ENCODE peak calls at places on chromosomes 4 and X, in nine cellular contexts. J, O, T, Q, R, C, D, M and Z are unnamed samples. For H3K36me3, the result is how much of the 10 kb centered on the place peaks cover.

GRCh38 chrX:122517781-122518180 is 666.3 kb upstream of the GRIA3 start:
- DNase-seq in J (no peak), O (no peak), T (no peak), Q (no peak), R (no peak), C (no peak), D (peak), M (no peak), Z (no peak)

GRCh38 chrX:107204063-107204605 is 2.1 kb downstream of the NUP62CL start:
- DNase-seq in J (no peak), O (peak), T (no peak), Q (no peak), R (no peak), C (no peak), D (no peak), M (no peak), Z (no peak)

GRCh38 chr4:183082053-183082452 is 17.0 kb upstream of the WWC2 start:
- DNase-seq in J (no peak), O (no peak), T (no peak), Q (no peak), R (no peak), C (no peak), D (no peak), M (no peak), Z (no peak)

GRCh38 chr4:169184236-169184635 is 86.5 kb downstream of the SH3RF1 start:
- DNase-seq in J (no peak), O (no peak), T (no peak), Q (no peak), R (no peak), C (no peak), D (peak), M (no peak), Z (peak)

GRCh38 chr4:124409044-124409443 is 303.5 kb downstream of the ANKRD50 start:
- DNase-seq in J (no peak), O (no peak), T (no peak), Q (no peak), R (no peak), C (no peak), D (peak), M (no peak), Z (no peak)

GRCh38 chr4:105923507-105924238 is 28.4 kb downstream of the NPNT start:
- DNase-seq in J (no peak), O (no peak), T (peak), Q (no peak), R (no peak), C (no peak), D (peak), M (no peak), Z (no peak)

GRCh38 chr4:139909036-139909435 is 243.4 kb downstream of the MGST2 start:
- DNase-seq in J (no peak), O (no peak), T (no peak), Q (no peak), R (no peak), C (no peak), D (no peak), M (no peak), Z (no peak)

GRCh38 chrX:37509349-37509748 is 62.1 kb upstream of the LANCL3 start:
- DNase-seq in J (no peak), O (no peak), T (no peak), Q (no peak), R (no peak), C (no peak), D (peak), M (peak), Z (no peak)

GRCh38 chr4:22962186-22962786 is 269.5 kb downstream of the GBA3 start:
- DNase-seq in J (no peak), O (peak), T (no peak), Q (no peak), R (no peak), C (no peak), D (peak), M (peak), Z (no peak)

GRCh38 chrX:123361371-123361770 is 177.3 kb downstream of the GRIA3 start:
- DNase-seq in J (no peak), O (no peak), T (no peak), Q (no peak), R (no peak), C (no peak), D (no peak), M (peak), Z (no peak)

GRCh38 chrX:54248309-54248708 is 65.3 kb upstream of the FAM120C start:
- DNase-seq in J (no peak), O (no peak), T (no peak), Q (no peak), R (no peak), C (peak), D (peak), M (peak), Z (no peak)

GRCh38 chrX:120309873-120310730 is 1.2 kb downstream of the TMEM255A start:
- DNase-seq in J (no peak), O (peak), T (no peak), Q (no peak), R (peak), C (no peak), D (peak), M (peak), Z (no peak)

GRCh38 chrX:20347486-20347885 is 80.8 kb upstream of the RPS6KA3 start:
- DNase-seq in J (no peak), O (no peak), T (no peak), Q (no peak), R (no peak), C (no peak), D (peak), M (no peak), Z (no peak)

GRCh38 chr4:4857809-4858508 is 1.5 kb upstream of the MSX1 start:
- DNase-seq in J (no peak), O (no peak), T (no peak), Q (no peak), R (no peak), C (no peak), D (no peak), M (no peak), Z (no peak)

GRCh38 chr4:106869551-106869950 is 166.6 kb downstream of the DKK2 start:
- DNase-seq in J (no peak), O (no peak), T (no peak), Q (no peak), R (no peak), C (no peak), D (peak), M (no peak), Z (no peak)

GRCh38 chr4:89835413-89835812 is 1.5 kb downstream of the SNCA start:
- DNase-seq in J (no peak), O (no peak), T (no peak), Q (no peak), R (no peak), C (no peak), D (no peak), M (no peak), Z (no peak)

GRCh38 chr4:72383439-72383838 is 185.6 kb downstream of the ADAMTS3 start:
- DNase-seq in J (no peak), O (no peak), T (no peak), Q (no peak), R (no peak), C (no peak), D (peak), M (peak), Z (no peak)

GRCh38 chr4:11650801-11651596 is 222.3 kb upstream of the HS3ST1 start:
- DNase-seq in J (no peak), O (no peak), T (no peak), Q (no peak), R (no peak), C (no peak), D (no peak), M (no peak), Z (no peak)

GRCh38 chrX:154648931-154649863 is 4.2 kb downstream of the CTAG2 start:
- DNase-seq in J (no peak), O (no peak), T (no peak), Q (no peak), R (no peak), C (no peak), D (no peak), M (no peak), Z (no peak)

GRCh38 chrX:41189156-41189555 is 103.9 kb downstream of the USP9X start:
- DNase-seq in J (no peak), O (no peak), T (no peak), Q (no peak), R (no peak), C (no peak), D (no peak), M (no peak), Z (no peak)

GRCh38 chrX:41198410-41198809 is 113.2 kb downstream of the USP9X start:
- DNase-seq in J (no peak), O (no peak), T (no peak), Q (no peak), R (no peak), C (no peak), D (no peak), M (no peak), Z (peak)

DNA sequence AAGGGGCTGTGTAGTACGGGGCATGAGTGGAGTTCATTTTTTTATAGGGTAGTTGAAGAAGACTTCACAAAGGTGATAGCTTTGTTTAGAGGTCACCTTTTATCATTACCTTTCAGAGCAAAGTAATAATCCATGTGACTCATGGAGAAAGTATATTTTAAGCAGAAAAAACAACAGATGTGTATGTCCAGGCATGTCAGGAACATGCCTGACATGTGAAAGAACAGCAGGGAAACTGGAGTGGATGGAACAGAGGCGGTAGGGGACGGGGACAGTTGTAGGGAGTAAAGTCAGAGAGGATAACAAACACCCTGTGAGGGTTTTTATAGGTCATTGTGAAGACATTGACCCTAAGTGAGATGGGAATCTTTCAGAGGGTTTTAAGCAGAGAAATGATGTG is 107.6 kb downstream of the USP9X start:
- DNase-seq in J (no peak), O (no peak), T (no peak), Q (no peak), R (no peak), C (no peak), D (no peak), M (no peak), Z (no peak)
- H3K36me3 ChIP-seq in J (under half), O (under half), T (half or more), Q (under half), R (under half), C (half or more), D (under half), M (under half), Z (under half)

GRCh38 chr4:82811838-82812672 is 13.5 kb upstream of the SCD5 start:
- DNase-seq in J (no peak), O (no peak), T (no peak), Q (no peak), R (no peak), C (no peak), D (no peak), M (no peak), Z (no peak)
- H3K27ac ChIP-seq in J (peak), O (no peak), T (peak), Q (no peak), R (no peak), C (no peak), D (peak), M (no peak), Z (no peak)

GRCh38 chr4:2908686-2909085 is 54.5 kb downstream of the NOP14 start:
- DNase-seq in J (no peak), O (no peak), T (no peak), Q (no peak), R (no peak), C (no peak), D (no peak), M (no peak), Z (no peak)

GRCh38 chr4:2907226-2907625 is 56.0 kb downstream of the NOP14 start:
- DNase-seq in J (no peak), O (no peak), T (no peak), Q (no peak), R (no peak), C (no peak), D (no peak), M (no peak), Z (no peak)

GRCh38 chr4:2907706-2908293 is 55.4 kb downstream of the NOP14 start:
- DNase-seq in J (no peak), O (no peak), T (no peak), Q (no peak), R (no peak), C (no peak), D (no peak), M (no peak), Z (peak)

GRCh38 chr4:2906218-2906617 is 57.0 kb downstream of the NOP14 start:
- DNase-seq in J (no peak), O (no peak), T (no peak), Q (no peak), R (no peak), C (no peak), D (no peak), M (no peak), Z (no peak)

DNA sequence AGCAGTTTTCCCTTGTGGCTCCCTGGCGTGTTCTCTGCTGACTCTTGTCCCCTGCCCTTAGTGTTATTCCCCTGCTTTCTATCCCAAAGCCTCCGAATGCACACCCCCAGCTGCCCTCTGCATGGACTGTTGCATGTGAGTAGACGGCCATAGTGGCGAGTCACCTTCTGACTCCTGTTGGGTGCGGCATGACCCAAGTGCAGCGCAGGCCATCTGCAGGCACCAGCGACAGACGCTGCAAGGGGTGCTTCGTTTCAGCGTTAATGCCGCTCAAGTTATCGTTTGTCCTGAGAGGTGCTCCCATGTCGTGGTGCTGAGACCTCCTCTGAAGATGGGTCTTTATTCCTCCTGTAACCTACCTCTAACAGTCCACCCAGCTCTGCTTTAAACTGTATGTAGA is 57.7 kb downstream of the NOP14 start:
- DNase-seq in J (no peak), O (no peak), T (no peak), Q (no peak), R (no peak), C (no peak), D (no peak), M (no peak), Z (no peak)
- H3K36me3 ChIP-seq in J (under half), O (under half), T (half or more), Q (under half), R (half or more), C (half or more), D (half or more), M (half or more), Z (under half)

DNA sequence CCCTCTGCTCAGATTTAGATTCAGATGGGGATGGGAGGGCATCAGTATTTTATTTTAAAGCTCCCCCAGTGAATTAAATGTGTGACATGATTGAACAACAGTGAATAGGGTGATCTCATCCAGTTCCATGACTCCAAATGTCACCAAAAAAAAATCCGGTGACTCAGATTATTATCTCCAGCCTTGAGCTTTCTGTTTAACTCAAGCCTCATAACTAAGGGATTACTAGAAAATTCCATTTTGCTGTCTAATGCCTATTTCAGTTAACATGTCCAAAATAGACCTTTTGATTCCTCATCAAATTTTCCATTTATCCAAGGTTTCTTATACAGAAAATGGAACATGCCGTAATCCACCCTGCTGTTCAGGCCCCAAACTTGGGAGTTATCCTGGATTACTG is 121.9 kb upstream of the TMEM47 start:
- DNase-seq in J (no peak), O (no peak), T (no peak), Q (no peak), R (no peak), C (no peak), D (peak), M (no peak), Z (no peak)
- H3K27ac ChIP-seq in J (no peak), O (no peak), T (peak), Q (no peak), R (no peak), C (no peak), D (peak), M (no peak), Z (no peak)

DNA sequence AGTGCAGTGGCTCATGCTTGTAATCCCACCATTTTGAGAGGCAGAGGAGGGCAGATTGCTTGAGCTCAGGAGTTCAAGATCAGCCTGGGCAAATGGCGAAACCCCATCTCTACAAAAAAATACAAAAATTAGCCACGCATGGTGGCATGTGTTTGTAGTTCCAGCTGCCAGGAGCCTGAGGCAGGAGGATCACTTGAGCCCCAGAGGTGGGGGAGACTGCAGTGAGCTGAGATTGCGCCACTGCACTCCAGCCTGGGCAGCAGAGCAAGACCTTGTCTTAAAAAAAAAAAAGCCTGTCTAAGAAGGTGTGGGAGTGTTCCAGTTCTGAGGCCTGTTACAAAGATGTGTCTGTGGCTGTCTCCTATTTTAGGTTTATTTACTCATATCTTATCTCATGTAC is 38.0 kb downstream of the PI4K2B start:
- DNase-seq in J (no peak), O (no peak), T (no peak), Q (no peak), R (no peak), C (no peak), D (no peak), M (no peak), Z (no peak)
- H3K36me3 ChIP-seq in J (under half), O (under half), T (under half), Q (under half), R (under half), C (under half), D (under half), M (under half), Z (under half)